ENCODE peak calls at places on chromosomes 2 and 18, in four cellular contexts. B is tibial nerve, X is SJSA1, C is fibroblast of pulmonary artery. U is an unnamed sample.

GRCh38 chr18:45275367-45276113 is 339.7 kb upstream of the SLC14A2 start:
- DNase-seq in B (peak), C (peak), X (peak), U (no peak)

GRCh38 chr18:13518382-13518781 is 208.0 kb downstream of the FAM210A start:
- DNase-seq in C (no peak), B (no peak), X (no peak), U (no peak)

GRCh38 chr2:10012963-10013461 is 30.3 kb upstream of the KLF11 start:
- DNase-seq in C (no peak), X (no peak), B (no peak), U (no peak)

GRCh38 chr2:81195774-81196382 is 891.3 kb upstream of the LRRTM1 start:
- DNase-seq in B (no peak), X (no peak), C (no peak), U (no peak)

GRCh38 chr18:56168049-56168781 is 470.2 kb downstream of the TXNL1 start:
- DNase-seq in B (no peak), C (peak), X (peak), U (no peak)

GRCh38 chr2:190646780-190647626 is 1.9 kb upstream of the NAB1 start:
- DNase-seq in B (no peak), X (no peak), C (no peak), U (no peak)

GRCh38 chr18:48342588-48342987 is 66.6 kb downstream of the ZBTB7C start:
- DNase-seq in B (no peak), C (no peak), X (no peak), U (no peak)

GRCh38 chr2:230913406-230913805 is 11.6 kb downstream of the GPR55 start:
- DNase-seq in C (peak), B (no peak), X (no peak), U (no peak)

GRCh38 chr2:85765081-85765731 is 11.4 kb downstream of the ATOH8 start:
- DNase-seq in B (no peak), C (no peak), X (no peak), U (no peak)

GRCh38 chr2:227374158-227374557 is 4.9 kb downstream of the TM4SF20 start:
- DNase-seq in B (no peak), X (peak), C (peak), U (no peak)

GRCh38 chr18:79573921-79574491 is 105.6 kb upstream of the CTDP1 start:
- DNase-seq in C (no peak), B (no peak), X (no peak), U (no peak)

GRCh38 chr2:43179947-43180346 is 46.5 kb downstream of the ZFP36L2 start:
- DNase-seq in X (no peak), B (no peak), C (no peak), U (no peak)

GRCh38 chr18:79343567-79344207 is 52.0 kb upstream of the NFATC1 start:
- DNase-seq in X (no peak), C (no peak), B (no peak), U (no peak)

GRCh38 chr2:65390134-65390533 is 42.3 kb downstream of the SPRED2 start:
- DNase-seq in X (no peak), B (no peak), C (no peak), U (no peak)

GRCh38 chr2:1839066-1839756 is 94.9 kb upstream of the PXDN start:
- DNase-seq in X (no peak), B (no peak), C (no peak), U (no peak)

GRCh38 chr2:213995400-213996105 is 415.3 kb upstream of the VWC2L start:
- DNase-seq in B (no peak), X (peak), C (peak), U (no peak)

GRCh38 chr18:22250026-22250425 is 80.6 kb downstream of the GATA6 start:
- DNase-seq in B (no peak), C (no peak), X (no peak), U (no peak)

GRCh38 chr2:147632193-147632592 is 212.6 kb upstream of the ACVR2A start:
- DNase-seq in X (no peak), B (no peak), C (no peak), U (no peak)

GRCh38 chr18:28984731-28985130 is 807.8 kb upstream of the CDH2 start:
- DNase-seq in C (peak), X (no peak), B (no peak), U (no peak)

GRCh38 chr2:84807063-84807485 is 73.8 kb downstream of the TRABD2A start:
- DNase-seq in C (peak), B (peak), X (peak), U (peak)

GRCh38 chr2:189997016-189997415 is 65.5 kb downstream of the MSTN start:
- DNase-seq in C (peak), X (no peak), B (no peak), U (no peak)

U was measured in T1000.